ENCODE peak calls at places on chromosome 7, in six cellular contexts. N is heart right ventricle, I is GM23248, E is neuronal stem cell, B is lower lobe of right lung, U is cardiac muscle cell. S is an unnamed sample.

GRCh38 chr7:93148135-93148534 is at the start of gene SAMD9L:
- DNase-seq in U (peak; percentile 40), N (no peak), E (no peak), B (no peak), I (peak; percentile 56), S (no peak)

GRCh38 chr7:99478464-99479440 is 6.1 kb downstream of the ZNF789 start:
- DNase-seq in B (peak; percentile 35), E (no peak), I (peak; percentile 45), U (no peak), N (no peak), S (no peak)

GRCh38 chr7:44147026-44147881 is 6.1 kb upstream of the MYL7 start:
- DNase-seq in B (no peak), I (no peak), E (no peak), N (peak; percentile 36), U (peak; percentile 27), S (no peak)

GRCh38 chr7:40000734-40001315 is 50.8 kb downstream of the CDK13 start:
- DNase-seq in U (peak; percentile 41), E (no peak), N (no peak), B (no peak), I (peak; percentile 29), S (no peak)

GRCh38 chr7:22934473-22935065 is 79.4 kb downstream of the HYCC1 start:
- DNase-seq in N (no peak), U (peak; percentile 17), I (peak; percentile 61), E (no peak), B (no peak), S (no peak)

GRCh38 chr7:101058355-101058754 is 26.9 kb upstream of the TRIM56 start:
- DNase-seq in E (peak; percentile 74), N (peak; percentile 74), U (peak; percentile 72), B (peak; percentile 51), I (peak; percentile 52), S (peak; percentile 14)

GRCh38 chr7:157302314-157302711 is 34.5 kb upstream of the DNAJB6 start:
- DNase-seq in I (peak; percentile 78), N (peak; percentile 60), U (no peak), E (no peak), B (peak; percentile 85), S (peak; percentile 79)

GRCh38 chr7:30176463-30177090 is 41.8 kb downstream of the MTURN start:
- DNase-seq in B (no peak), I (no peak), E (no peak), N (no peak), U (no peak), S (no peak)

GRCh38 chr7:73971315-73971700 is 56.7 kb upstream of the ELN start:
- DNase-seq in E (no peak), U (no peak), B (no peak), I (no peak), N (no peak), S (no peak)

GRCh38 chr7:40644454-40645188 is 509.8 kb downstream of the SUGCT start:
- DNase-seq in N (no peak), E (no peak), I (no peak), B (no peak), U (peak; percentile 19), S (no peak)

GRCh38 chr7:128715079-128715478 is 24.1 kb upstream of the CALU start:
- DNase-seq in I (no peak), E (no peak), N (no peak), B (no peak), U (peak; percentile 9), S (no peak)

GRCh38 chr7:130207033-130207432 is 627 bp upstream of the SSMEM1 start:
- DNase-seq in N (no peak), B (no peak), U (no peak), I (peak; percentile 28), E (no peak), S (no peak)

GRCh38 chr7:30423793-30424505 is 54.6 kb downstream of the NOD1 start:
- DNase-seq in B (no peak), N (no peak), I (no peak), U (no peak), E (no peak), S (no peak)

GRCh38 chr7:97671571-97671970 is 60.3 kb upstream of the TAC1 start:
- DNase-seq in U (no peak), B (no peak), I (no peak), E (no peak), N (no peak), S (no peak)

GRCh38 chr7:110905773-110906566 is 185.0 kb upstream of the LRRN3 start:
- DNase-seq in N (no peak), U (no peak), E (no peak), I (no peak), B (no peak), S (no peak)

GRCh38 chr7:6271091-6271658 is 1.2 kb downstream of the CYTH3 start:
- DNase-seq in U (peak; percentile 45), N (peak; percentile 56), B (peak; percentile 68), E (no peak), I (peak; percentile 90), S (no peak)

GRCh38 chr7:81079736-81080135 is 160.9 kb upstream of the SEMA3C start:
- DNase-seq in B (no peak), E (no peak), I (no peak), U (no peak), N (no peak), S (no peak)

GRCh38 chr7:77327932-77328628 is 88.1 kb downstream of the GSAP start:
- DNase-seq in I (peak; percentile 40), B (no peak), U (peak; percentile 32), E (no peak), N (no peak), S (no peak)

GRCh38 chr7:77327067-77327931 is 88.8 kb downstream of the GSAP start:
- DNase-seq in E (no peak), B (peak; percentile 71), N (peak; percentile 29), I (peak; percentile 89), U (peak; percentile 86), S (no peak)

GRCh38 chr7:77328669-77329068 is 87.5 kb downstream of the GSAP start:
- DNase-seq in I (peak; percentile 77), E (no peak), U (peak; percentile 52), B (no peak), N (no peak), S (no peak)

GRCh38 chr7:77330169-77330882 is 85.8 kb downstream of the GSAP start:
- DNase-seq in B (peak; percentile 37), N (no peak), E (no peak), U (peak; percentile 28), I (peak; percentile 57), S (no peak)

GRCh38 chr7:77329466-77330168 is 86.5 kb downstream of the GSAP start:
- DNase-seq in B (no peak), U (no peak), E (no peak), N (no peak), I (no peak), S (no peak)
- H3K27ac ChIP-seq in B (peak overlapping the region; percentile 53), U (no peak overlapping the region), E (no peak overlapping the region), N (no peak overlapping the region), I (no peak overlapping the region), S (no peak overlapping the region)

GRCh38 chr7:65968256-65969185 is 13.5 kb downstream of the GUSB start:
- DNase-seq in N (no peak), E (no peak), I (no peak), U (no peak), B (no peak), S (no peak)

GRCh38 chr7:65966167-65966566 is 15.8 kb downstream of the GUSB start:
- DNase-seq in I (no peak), E (no peak), U (no peak), B (no peak), N (no peak), S (no peak)

GRCh38 chr7:65971021-65971420 is 11.0 kb downstream of the GUSB start:
- DNase-seq in N (no peak), I (no peak), B (no peak), E (no peak), U (no peak), S (no peak)

GRCh38 chr7:65972976-65973375 is 9.0 kb downstream of the GUSB start:
- DNase-seq in B (no peak), E (no peak), N (no peak), U (no peak), I (no peak), S (no peak)

DNA sequence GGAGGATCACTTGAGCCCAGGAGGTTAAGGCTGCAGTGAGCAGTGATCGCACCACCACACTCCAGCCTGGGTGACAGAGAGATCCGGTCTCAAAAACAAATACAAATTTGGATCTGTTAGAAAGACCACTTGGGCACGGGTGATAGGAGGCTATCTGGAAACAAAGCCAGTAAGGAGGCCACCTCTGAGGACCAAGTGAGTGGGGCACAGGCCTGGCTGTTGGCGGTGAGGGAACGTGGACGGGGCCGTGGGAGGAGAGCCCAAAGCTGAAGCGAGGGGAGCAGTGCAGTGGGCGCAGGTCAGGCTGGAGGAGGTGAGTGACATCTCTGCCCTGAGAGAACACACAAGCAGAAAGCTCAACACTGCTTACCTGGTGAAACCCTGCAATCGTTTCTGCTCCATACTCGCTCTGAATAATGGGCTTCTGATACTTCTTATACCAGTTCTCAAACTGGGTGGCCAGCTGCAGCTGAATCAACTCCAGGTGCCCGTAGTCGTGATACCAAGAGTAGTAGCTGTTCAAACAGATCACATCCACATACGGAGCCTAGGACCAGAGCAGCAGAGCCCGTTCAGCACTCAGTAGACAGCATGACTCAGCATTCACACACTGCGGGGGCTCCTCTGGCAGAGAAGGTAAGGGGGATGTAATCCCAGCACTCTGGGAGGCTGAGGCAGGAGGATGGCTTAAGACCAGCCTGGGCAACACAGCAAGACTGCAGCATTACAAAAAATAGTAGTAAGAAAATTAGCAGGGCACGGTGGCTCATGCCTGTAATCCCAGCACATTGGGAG is 14.5 kb downstream of the GUSB start:
- DNase-seq in E (no peak), N (no peak), U (no peak), B (no peak), I (no peak), S (no peak)
- H3K36me3 ChIP-seq in E (peaks cover 99% of the 10 kb centered on the region), N (no peaks in the 10 kb centered on the region), U (peaks cover 52% of the 10 kb centered on the region), B (peaks cover 100% of the 10 kb centered on the region), I (peaks cover 7% of the 10 kb centered on the region), S (peaks cover 71% of the 10 kb centered on the region)

GRCh38 chr7:117184367-117184766 is 138.5 kb downstream of the WNT2 start:
- DNase-seq in N (no peak), E (no peak), U (no peak), I (no peak), B (no peak), S (no peak)

GRCh38 chr7:117176311-117176710 is 146.5 kb downstream of the WNT2 start:
- DNase-seq in N (no peak), E (no peak), B (no peak), U (no peak), I (no peak), S (no peak)

GRCh38 chr7:117178600-117178999 is 144.3 kb downstream of the WNT2 start:
- DNase-seq in B (no peak), I (no peak), U (no peak), N (no peak), E (no peak), S (no peak)

GRCh38 chr7:117183729-117184128 is 139.1 kb downstream of the WNT2 start:
- DNase-seq in N (no peak), E (no peak), I (no peak), B (no peak), U (no peak), S (no peak)

DNA sequence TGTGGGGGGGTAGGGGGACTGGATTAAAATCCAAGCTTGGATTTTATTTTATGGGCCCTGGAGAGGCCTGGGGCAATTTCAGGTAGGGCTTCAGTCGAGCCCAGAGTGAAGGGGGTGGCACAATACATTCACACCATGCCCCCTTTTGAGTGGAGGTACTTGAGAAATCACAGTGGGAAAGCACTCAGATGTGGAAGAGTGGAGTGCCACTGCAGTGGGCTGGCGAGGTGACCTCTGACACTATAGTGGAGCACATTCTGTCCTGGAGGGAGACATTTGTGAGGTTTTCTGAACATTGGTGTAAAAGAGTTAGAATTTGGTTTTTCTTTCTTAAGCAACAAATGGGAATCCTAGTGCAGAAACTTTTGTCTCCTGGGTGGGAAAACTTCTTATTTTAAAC is 143.2 kb downstream of the WNT2 start:
- DNase-seq in B (no peak), E (no peak), I (no peak), N (no peak), U (no peak), S (no peak)
- H3K27ac ChIP-seq in B (no peak overlapping the region), E (no peak overlapping the region), I (no peak overlapping the region), N (no peak overlapping the region), U (no peak overlapping the region), S (no peak overlapping the region)

GRCh38 chr7:747186-747585 is 20.1 kb upstream of the PRKAR1B start:
- DNase-seq in B (peak; percentile 2), E (no peak), I (no peak), N (no peak), U (no peak), S (no peak)
- H3K36me3 ChIP-seq in B (peaks cover 15% of the 10 kb centered on the region), E (peaks cover 67% of the 10 kb centered on the region), I (no peaks in the 10 kb centered on the region), N (no peaks in the 10 kb centered on the region), U (no peaks in the 10 kb centered on the region), S (peaks cover under 1% of the 10 kb centered on the region)

S was measured in effector memory CD4-positive, alpha-beta T cell.